ENCODE peak calls at places on chromosome 6, in six cellular contexts. One of them, this sample, is unnamed.

GRCh38 chr6:52990342-52990741 is 4.7 kb downstream of the GSTA4 start:
- DNase-seq in H9: no peak
- DNase-seq in H1: no peak
- DNase-seq in neuronal stem cell: no peak
- DNase-seq in IMR-90: peak; percentile 61
- DNase-seq in trophoblast cell: no peak
- DNase-seq in this sample: no peak

GRCh38 chr6:134537146-134537555 is 219.2 kb upstream of the SGK1 start:
- DNase-seq in H9: no peak
- DNase-seq in H1: no peak
- DNase-seq in neuronal stem cell: no peak
- DNase-seq in IMR-90: peak; percentile 97
- DNase-seq in trophoblast cell: peak; percentile 54
- DNase-seq in this sample: peak; percentile 75

GRCh38 chr6:53984163-53984562 is 127.1 kb upstream of the MLIP start:
- DNase-seq in H9: no peak
- DNase-seq in H1: no peak
- DNase-seq in neuronal stem cell: no peak
- DNase-seq in IMR-90: peak; percentile 94
- DNase-seq in trophoblast cell: peak; percentile 50
- DNase-seq in this sample: peak; percentile 88

GRCh38 chr6:4644962-4645361 is 131.2 kb upstream of the CDYL start:
- DNase-seq in H9: no peak
- DNase-seq in H1: no peak
- DNase-seq in neuronal stem cell: no peak
- DNase-seq in IMR-90: peak; percentile 20
- DNase-seq in trophoblast cell: peak; percentile 79
- DNase-seq in this sample: no peak

GRCh38 chr6:27545271-27546046 is 72.6 kb upstream of the ZNF184 start:
- DNase-seq in H9: peak; percentile 85
- DNase-seq in H1: peak; percentile 84
- DNase-seq in neuronal stem cell: no peak
- DNase-seq in IMR-90: peak; percentile 76
- DNase-seq in trophoblast cell: peak; percentile 63
- DNase-seq in this sample: peak; percentile 71

GRCh38 chr6:155228549-155229166 is 35.2 kb upstream of the CLDN20 start:
- DNase-seq in H9: no peak
- DNase-seq in H1: no peak
- DNase-seq in neuronal stem cell: no peak
- DNase-seq in IMR-90: peak; percentile 31
- DNase-seq in trophoblast cell: no peak
- DNase-seq in this sample: no peak

GRCh38 chr6:88953550-88954386 is 9.7 kb downstream of the RNGTT start:
- DNase-seq in H9: no peak
- DNase-seq in H1: no peak
- DNase-seq in neuronal stem cell: no peak
- DNase-seq in IMR-90: no peak
- DNase-seq in trophoblast cell: no peak
- DNase-seq in this sample: no peak

GRCh38 chr6:125558451-125558850 is 191.0 kb upstream of the HEY2 start:
- DNase-seq in H9: no peak
- DNase-seq in H1: no peak
- DNase-seq in neuronal stem cell: peak; percentile 73
- DNase-seq in IMR-90: no peak
- DNase-seq in trophoblast cell: no peak
- DNase-seq in this sample: no peak

GRCh38 chr6:445571-446417 is 54.2 kb downstream of the IRF4 start:
- DNase-seq in H9: peak; percentile 17
- DNase-seq in H1: no peak
- DNase-seq in neuronal stem cell: no peak
- DNase-seq in IMR-90: no peak
- DNase-seq in trophoblast cell: no peak
- DNase-seq in this sample: no peak

GRCh38 chr6:124962617-124963415 is 579 bp downstream of the RNF217 start:
- DNase-seq in H9: peak; percentile 66
- DNase-seq in H1: no peak
- DNase-seq in neuronal stem cell: no peak
- DNase-seq in IMR-90: peak; percentile 35
- DNase-seq in trophoblast cell: peak; percentile 34
- DNase-seq in this sample: peak; percentile 64

GRCh38 chr6:133707456-133707855 is 181.5 kb upstream of the TCF21 start:
- DNase-seq in H9: no peak
- DNase-seq in H1: no peak
- DNase-seq in neuronal stem cell: no peak
- DNase-seq in IMR-90: peak; percentile 97
- DNase-seq in trophoblast cell: no peak
- DNase-seq in this sample: peak; percentile 91

GRCh38 chr6:36196049-36196879 is at the start of gene BRPF3:
- DNase-seq in H9: peak; percentile 80
- DNase-seq in H1: no peak
- DNase-seq in neuronal stem cell: peak; percentile 74
- DNase-seq in IMR-90: peak; percentile 67
- DNase-seq in trophoblast cell: peak; percentile 71
- DNase-seq in this sample: peak; percentile 79

GRCh38 chr6:36028088-36028886 is 679 bp downstream of the MAPK14 start:
- DNase-seq in H9: peak; percentile 37
- DNase-seq in H1: no peak
- DNase-seq in neuronal stem cell: peak; percentile 24
- DNase-seq in IMR-90: peak; percentile 12
- DNase-seq in trophoblast cell: peak; percentile 48
- DNase-seq in this sample: peak; percentile 48

GRCh38 chr6:124901105-124901504 is 61.1 kb upstream of the RNF217 start:
- DNase-seq in H9: no peak
- DNase-seq in H1: no peak
- DNase-seq in neuronal stem cell: no peak
- DNase-seq in IMR-90: peak; percentile 5
- DNase-seq in trophoblast cell: no peak
- DNase-seq in this sample: no peak

GRCh38 chr6:149031545-149032317 is 284.9 kb downstream of the UST start:
- DNase-seq in H9: no peak
- DNase-seq in H1: no peak
- DNase-seq in neuronal stem cell: no peak
- DNase-seq in IMR-90: peak; percentile 85
- DNase-seq in trophoblast cell: peak; percentile 59
- DNase-seq in this sample: peak; percentile 71

GRCh38 chr6:14425805-14426204 is 308.2 kb downstream of the CD83 start:
- DNase-seq in H9: no peak
- DNase-seq in H1: no peak
- DNase-seq in neuronal stem cell: no peak
- DNase-seq in IMR-90: no peak
- DNase-seq in trophoblast cell: no peak
- DNase-seq in this sample: no peak

GRCh38 chr6:189676-190075 is 102.6 kb upstream of the DUSP22 start:
- DNase-seq in H9: no peak
- DNase-seq in H1: no peak
- DNase-seq in neuronal stem cell: no peak
- DNase-seq in IMR-90: no peak
- DNase-seq in trophoblast cell: no peak
- DNase-seq in this sample: no peak

GRCh38 chr6:130385059-130385695 is 19.4 kb downstream of the TMEM200A start:
- DNase-seq in H9: no peak
- DNase-seq in H1: no peak
- DNase-seq in neuronal stem cell: no peak
- DNase-seq in IMR-90: no peak
- DNase-seq in trophoblast cell: no peak
- DNase-seq in this sample: no peak

GRCh38 chr6:56842602-56843475 is 112.1 kb upstream of the BEND6 start:
- DNase-seq in H9: peak; percentile 57
- DNase-seq in H1: no peak
- DNase-seq in neuronal stem cell: no peak
- DNase-seq in IMR-90: peak; percentile 60
- DNase-seq in trophoblast cell: peak; percentile 8
- DNase-seq in this sample: peak; percentile 69

GRCh38 chr6:39221746-39222641 is 7.3 kb downstream of the KCNK5 start:
- DNase-seq in H9: peak; percentile 9
- DNase-seq in H1: no peak
- DNase-seq in neuronal stem cell: no peak
- DNase-seq in IMR-90: no peak
- DNase-seq in trophoblast cell: no peak
- DNase-seq in this sample: no peak
- H3K79me1 ChIP-seq in H9: peaks cover 35% of the 10 kb centered on the region
- H3K79me1 ChIP-seq in H1: peaks cover 32% of the 10 kb centered on the region
- H3K79me1 ChIP-seq in neuronal stem cell: no peaks in the 10 kb centered on the region
- H3K79me1 ChIP-seq in IMR-90: no peaks in the 10 kb centered on the region
- H3K79me1 ChIP-seq in trophoblast cell: no peaks in the 10 kb centered on the region
- H3K79me1 ChIP-seq in this sample: no peaks in the 10 kb centered on the region

GRCh38 chr6:164998297-164998696 is 311.1 kb downstream of the C6orf118 start:
- DNase-seq in H9: no peak
- DNase-seq in H1: no peak
- DNase-seq in neuronal stem cell: no peak
- DNase-seq in IMR-90: no peak
- DNase-seq in trophoblast cell: no peak
- DNase-seq in this sample: no peak

GRCh38 chr6:165002358-165002757 is 307.0 kb downstream of the C6orf118 start:
- DNase-seq in H9: no peak
- DNase-seq in H1: no peak
- DNase-seq in neuronal stem cell: no peak
- DNase-seq in IMR-90: no peak
- DNase-seq in trophoblast cell: no peak
- DNase-seq in this sample: no peak

GRCh38 chr6:165001502-165002157 is 307.8 kb downstream of the C6orf118 start:
- DNase-seq in H9: no peak
- DNase-seq in H1: no peak
- DNase-seq in neuronal stem cell: no peak
- DNase-seq in IMR-90: no peak
- DNase-seq in trophoblast cell: no peak
- DNase-seq in this sample: no peak

GRCh38 chr6:165002866-165003265 is 306.5 kb downstream of the C6orf118 start:
- DNase-seq in H9: no peak
- DNase-seq in H1: no peak
- DNase-seq in neuronal stem cell: no peak
- DNase-seq in IMR-90: no peak
- DNase-seq in trophoblast cell: no peak
- DNase-seq in this sample: no peak
- H2AFZ ChIP-seq in H9: no peak overlapping the region
- H2AFZ ChIP-seq in H1: no peak overlapping the region
- H2AFZ ChIP-seq in neuronal stem cell: no peak overlapping the region
- H2AFZ ChIP-seq in IMR-90: no peak overlapping the region
- H2AFZ ChIP-seq in trophoblast cell: no peak overlapping the region
- H2AFZ ChIP-seq in this sample: no peak overlapping the region

GRCh38 chr6:43125119-43125518 is 46.0 kb upstream of the SRF start:
- DNase-seq in H9: no peak
- DNase-seq in H1: no peak
- DNase-seq in neuronal stem cell: no peak
- DNase-seq in IMR-90: peak; percentile 87
- DNase-seq in trophoblast cell: no peak
- DNase-seq in this sample: peak; percentile 96
- H3K79me1 ChIP-seq in H9: no peaks in the 10 kb centered on the region
- H3K79me1 ChIP-seq in H1: peaks cover 23% of the 10 kb centered on the region
- H3K79me1 ChIP-seq in neuronal stem cell: peaks cover 18% of the 10 kb centered on the region
- H3K79me1 ChIP-seq in IMR-90: peaks cover 92% of the 10 kb centered on the region
- H3K79me1 ChIP-seq in trophoblast cell: peaks cover 68% of the 10 kb centered on the region
- H3K79me1 ChIP-seq in this sample: peaks cover 11% of the 10 kb centered on the region

GRCh38 chr6:31730631-31731086 is 1.6 kb upstream of the DDAH2 start:
- DNase-seq in H9: peak; percentile 39
- DNase-seq in H1: no peak
- DNase-seq in neuronal stem cell: no peak
- DNase-seq in IMR-90: no peak
- DNase-seq in trophoblast cell: peak; percentile 23
- DNase-seq in this sample: no peak

GRCh38 chr6:31728767-31729514 is at the start of gene DDAH2:
- DNase-seq in H9: no peak
- DNase-seq in H1: no peak
- DNase-seq in neuronal stem cell: no peak
- DNase-seq in IMR-90: no peak
- DNase-seq in trophoblast cell: peak; percentile 65
- DNase-seq in this sample: no peak

GRCh38 chr6:31727717-31728671 is 1.1 kb downstream of the DDAH2 start:
- DNase-seq in H9: no peak
- DNase-seq in H1: no peak
- DNase-seq in neuronal stem cell: no peak
- DNase-seq in IMR-90: no peak
- DNase-seq in trophoblast cell: no peak
- DNase-seq in this sample: no peak

GRCh38 chr6:31729979-31730630 is 1.0 kb upstream of the DDAH2 start:
- DNase-seq in H9: peak; percentile 94
- DNase-seq in H1: peak; percentile 84
- DNase-seq in neuronal stem cell: peak; percentile 93
- DNase-seq in IMR-90: peak; percentile 85
- DNase-seq in trophoblast cell: peak; percentile 77
- DNase-seq in this sample: peak; percentile 92

DNA sequence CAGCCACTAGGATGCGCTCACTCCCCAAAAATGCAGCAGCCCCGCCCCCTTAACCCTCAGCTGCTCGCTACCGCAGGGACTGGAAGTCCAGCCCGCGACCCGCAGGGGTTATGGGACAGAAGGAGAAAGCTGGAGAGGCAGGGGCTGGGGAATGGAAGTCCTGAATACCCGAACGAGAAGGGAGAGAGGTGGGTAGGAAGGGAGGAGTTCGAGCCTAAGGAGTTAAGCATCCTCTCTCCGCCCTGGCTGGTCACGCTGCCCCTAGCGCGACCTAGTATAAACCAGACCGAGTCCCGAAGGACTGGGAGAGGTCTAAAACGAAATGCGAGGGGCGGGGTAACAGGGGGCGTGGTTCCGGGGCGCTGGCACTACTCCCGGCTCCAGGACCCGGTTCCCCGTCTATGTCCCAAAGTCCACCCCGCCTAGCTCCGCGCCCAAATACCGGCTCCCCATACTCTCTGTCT is 448 bp upstream of the DDAH2 start:
- DNase-seq in H9: peak; percentile 95
- DNase-seq in H1: peak; percentile 87
- DNase-seq in neuronal stem cell: peak; percentile 92
- DNase-seq in IMR-90: peak; percentile 79
- DNase-seq in trophoblast cell: peak; percentile 85
- DNase-seq in this sample: peak; percentile 95
- H2AFZ ChIP-seq in H9: no peak overlapping the region
- H2AFZ ChIP-seq in H1: peak overlapping the region; percentile 92
- H2AFZ ChIP-seq in neuronal stem cell: peak overlapping the region; percentile 86
- H2AFZ ChIP-seq in IMR-90: peak overlapping the region; percentile 96
- H2AFZ ChIP-seq in trophoblast cell: peak overlapping the region; percentile 96
- H2AFZ ChIP-seq in this sample: no peak overlapping the region

This sample was measured in mesenchymal stem cell.